ENCODE peak calls at places on chromosome 20, in four cellular contexts. D, L, H and O are unnamed samples.

GRCh38 chr20:37737806-37738442 is 44.1 kb downstream of the CTNNBL1 start:
- DNase-seq in D (no peak), L (no peak), H (no peak), O (no peak)

GRCh38 chr20:59647271-59647670 is 42.9 kb downstream of the PHACTR3 start:
- DNase-seq in D (no peak), L (no peak), H (no peak), O (no peak)

GRCh38 chr20:10668677-10669368 is 5.0 kb downstream of the JAG1 start:
- DNase-seq in D (no peak), L (no peak), H (no peak), O (no peak)

GRCh38 chr20:17856024-17856564 is 112.5 kb downstream of the SNX5 start:
- DNase-seq in D (peak; percentile 44), L (peak; percentile 43), H (no peak), O (no peak)

GRCh38 chr20:64037498-64038213 is 1.7 kb downstream of the C20orf204 start:
- DNase-seq in D (no peak), L (no peak), H (no peak), O (no peak)

GRCh38 chr20:47233333-47234188 is 122.9 kb downstream of the ZMYND8 start:
- DNase-seq in D (peak; percentile 28), L (no peak), H (no peak), O (peak; percentile 30)

GRCh38 chr20:35776513-35777101 is 4.8 kb downstream of the PHF20 start:
- DNase-seq in D (peak; percentile 57), L (no peak), H (no peak), O (peak; percentile 33)

GRCh38 chr20:6765469-6766058 is 1.9 kb upstream of the BMP2 start:
- DNase-seq in D (peak; percentile 82), L (peak; percentile 42), H (no peak), O (peak; percentile 71)

GRCh38 chr20:38723982-38724602 is at the start of gene SLC32A1:
- DNase-seq in D (no peak), L (no peak), H (no peak), O (no peak)

GRCh38 chr20:4068708-4069107 is 53.4 kb upstream of the RNF24 start:
- DNase-seq in D (no peak), L (no peak), H (no peak), O (no peak)

GRCh38 chr20:21511850-21512633 is 1.8 kb downstream of the NKX2-2 start:
- DNase-seq in D (no peak), L (no peak), H (no peak), O (no peak)

GRCh38 chr20:48827880-48828733 is at the start of gene PREX1:
- DNase-seq in D (peak; percentile 67), L (peak; percentile 55), H (no peak), O (peak; percentile 71)

GRCh38 chr20:62234346-62234745 is 4.0 kb upstream of the OSBPL2 start:
- DNase-seq in D (no peak), L (no peak), H (no peak), O (no peak)

GRCh38 chr20:62367136-62367482 is at the start of gene LAMA5:
- DNase-seq in D (no peak), L (no peak), H (no peak), O (no peak)

GRCh38 chr20:32454164-32455145 is 96.3 kb downstream of the ASXL1 start:
- DNase-seq in D (no peak), L (no peak), H (no peak), O (no peak)

GRCh38 chr20:25984933-25985332 is 288.3 kb upstream of the ZNF337 start:
- DNase-seq in D (peak; percentile 31), L (no peak), H (no peak), O (peak; percentile 46)

GRCh38 chr20:33875055-33875454 is 63.9 kb downstream of the CHMP4B start:
- DNase-seq in D (no peak), L (no peak), H (no peak), O (no peak)

GRCh38 chr20:17488916-17489600 is 42.1 kb downstream of the BFSP1 start:
- DNase-seq in D (no peak), L (no peak), H (no peak), O (no peak)

GRCh38 chr20:35267092-35267491 is 10.8 kb downstream of the MMP24OS start:
- DNase-seq in D (no peak), L (no peak), H (no peak), O (no peak)